ENCODE peak calls at places on chromosomes 13 and 19, in four cellular contexts. T, K, V and H are unnamed samples.

GRCh38 chr13:106083620-106084350 is 451.7 kb downstream of the EFNB2 start:
- DNase-seq in T (peak), K (peak), V (no peak), H (peak)

GRCh38 chr19:41795031-41795461 is 1.3 kb upstream of the CEACAM3 start:
- DNase-seq in T (peak), K (no peak), V (peak), H (no peak)

GRCh38 chr19:1150333-1151036 is 23.6 kb downstream of the SBNO2 start:
- DNase-seq in T (no peak), K (no peak), V (no peak), H (no peak)

GRCh38 chr13:47110141-47110540 is 213.3 kb upstream of the HTR2A start:
- DNase-seq in T (no peak), K (no peak), V (no peak), H (no peak)

GRCh38 chr13:75372923-75373841 is 108.8 kb downstream of the TBC1D4 start:
- DNase-seq in T (no peak), K (no peak), V (no peak), H (no peak)

GRCh38 chr19:35114656-35115537 is 726 bp upstream of the FXYD3 start:
- DNase-seq in T (peak), K (peak), V (peak), H (peak)

GRCh38 chr19:54905908-54906511 is at the start of gene NCR1:
- DNase-seq in T (no peak), K (no peak), V (no peak), H (no peak)

GRCh38 chr19:45160870-45161714 is at the start of gene NKPD1:
- DNase-seq in T (peak), K (no peak), V (no peak), H (no peak)

GRCh38 chr19:51810228-51810627 is 15.3 kb downstream of the FPR3 start:
- DNase-seq in T (peak), K (no peak), V (no peak), H (no peak)

GRCh38 chr19:56341948-56342347 is 27.3 kb upstream of the ZSCAN5A start:
- DNase-seq in T (no peak), K (no peak), V (no peak), H (no peak)

GRCh38 chr19:35843676-35844481 is 8.4 kb downstream of the NPHS1 start:
- DNase-seq in T (peak), K (no peak), V (peak), H (peak)

GRCh38 chr19:33390120-33390907 is 16.8 kb downstream of the CEBPG start:
- DNase-seq in T (no peak), K (no peak), V (no peak), H (peak)

GRCh38 chr13:51785592-51786424 is 18.2 kb downstream of the DHRS12 start:
- DNase-seq in T (peak), K (peak), V (peak), H (no peak)

GRCh38 chr13:32267836-32268439 is 47.2 kb downstream of the ZAR1L start:
- DNase-seq in T (no peak), K (no peak), V (no peak), H (peak)

GRCh38 chr19:12703056-12703455 is 6.6 kb upstream of the FBXW9 start:
- DNase-seq in T (peak), K (peak), V (peak), H (peak)

GRCh38 chr19:54030895-54031586 is 32.7 kb downstream of the VSTM1 start:
- DNase-seq in T (peak), K (no peak), V (no peak), H (peak)

GRCh38 chr19:43631491-43631890 is 8.2 kb downstream of the CADM4 start:
- DNase-seq in T (no peak), K (no peak), V (no peak), H (no peak)

GRCh38 chr19:15222738-15223648 is 9.3 kb downstream of the EPHX3 start:
- DNase-seq in T (peak), K (peak), V (peak), H (peak)

GRCh38 chr19:55546822-55547614 is 1.7 kb upstream of the SBK3 start:
- DNase-seq in T (peak), K (peak), V (no peak), H (peak)

GRCh38 chr19:4829001-4829712 is 2.4 kb downstream of the TICAM1 start:
- DNase-seq in T (no peak), K (no peak), V (no peak), H (no peak)

GRCh38 chr13:33931397-33931987 is 113.5 kb downstream of the RFC3 start:
- DNase-seq in T (peak), K (peak), V (no peak), H (peak)

GRCh38 chr19:45161715-45162463 is 1.1 kb upstream of the NKPD1 start:
- DNase-seq in T (peak), K (peak), V (no peak), H (peak)

GRCh38 chr13:24173775-24174174 is 13.3 kb downstream of the SPATA13 start:
- DNase-seq in T (no peak), K (no peak), V (no peak), H (no peak)

GRCh38 chr19:1183543-1184172 is 9.6 kb upstream of the SBNO2 start:
- DNase-seq in T (no peak), K (no peak), V (no peak), H (no peak)

GRCh38 chr19:2266183-2266993 is 10.2 kb upstream of the JSRP1 start:
- DNase-seq in T (peak), K (peak), V (no peak), H (peak)